ENCODE peak calls at places on chromosome 5, in six cellular contexts. Z is foreskin fibroblast, N is ACHN, O is neuronal stem cell, L is fibroblast of villous mesenchyme, S is endothelial cell. Q is an unnamed sample.

GRCh38 chr5:45089870-45090269 is 281.1 kb downstream of the MRPS30 start:
- DNase-seq in Z (no peak), N (no peak), S (no peak), L (no peak), O (no peak), Q (no peak)

GRCh38 chr5:88489433-88489832 is 220.8 kb upstream of the TMEM161B start:
- DNase-seq in Z (no peak), S (no peak), N (no peak), O (no peak), L (no peak), Q (no peak)

GRCh38 chr5:56961746-56962145 is 9.8 kb upstream of the MIER3 start:
- DNase-seq in N (no peak), L (no peak), Z (no peak), S (no peak), O (no peak), Q (no peak)

GRCh38 chr5:10607666-10608442 is 44.0 kb downstream of the ANKRD33B start:
- DNase-seq in O (no peak), S (no peak), L (peak), Z (peak), N (no peak), Q (peak)

GRCh38 chr5:122683631-122684030 is 91.2 kb upstream of the SNX2 start:
- DNase-seq in S (no peak), Z (no peak), N (no peak), O (no peak), L (no peak), Q (no peak)

GRCh38 chr5:42064821-42065220 is 139.7 kb downstream of the FBXO4 start:
- DNase-seq in N (no peak), Z (no peak), S (no peak), O (no peak), L (no peak), Q (no peak)

GRCh38 chr5:157487358-157487757 is 27.3 kb downstream of the NIPAL4 start:
- DNase-seq in S (no peak), L (no peak), N (no peak), Z (no peak), O (no peak), Q (no peak)

GRCh38 chr5:14687023-14687665 is 22.6 kb downstream of the OTULIN start:
- DNase-seq in N (no peak), S (no peak), L (peak), Z (no peak), O (no peak), Q (no peak)

GRCh38 chr5:154829181-154829588 is 21.2 kb downstream of the FAXDC2 start:
- DNase-seq in L (no peak), S (no peak), Z (no peak), N (no peak), O (no peak), Q (no peak)

GRCh38 chr5:22391956-22392355 is 461.2 kb downstream of the CDH12 start:
- DNase-seq in Z (no peak), L (no peak), S (no peak), O (no peak), N (no peak), Q (no peak)

GRCh38 chr5:35229076-35230042 is 928 bp downstream of the PRLR start:
- DNase-seq in Z (no peak), O (peak), L (peak), S (peak), N (peak), Q (no peak)

GRCh38 chr5:173495225-173495904 is 121.1 kb downstream of the BOD1 start:
- DNase-seq in N (no peak), O (no peak), Z (peak), L (peak), S (no peak), Q (no peak)

GRCh38 chr5:159021360-159022177 is 78.1 kb downstream of the EBF1 start:
- DNase-seq in N (no peak), S (no peak), L (peak), O (no peak), Z (peak), Q (no peak)

GRCh38 chr5:157050050-157050449 is 8.9 kb downstream of the HAVCR1 start:
- DNase-seq in Z (no peak), O (no peak), N (no peak), L (no peak), S (no peak), Q (no peak)

GRCh38 chr5:129972774-129973173 is 68.5 kb downstream of the CHSY3 start:
- DNase-seq in N (no peak), O (no peak), S (no peak), Z (no peak), L (no peak), Q (no peak)

GRCh38 chr5:134873494-134873893 is 677 bp upstream of the TXNDC15 start:
- DNase-seq in O (no peak), L (no peak), S (no peak), Z (no peak), N (no peak), Q (no peak)

GRCh38 chr5:72394688-72395087 is 74.5 kb downstream of the PTCD2 start:
- DNase-seq in S (no peak), Z (no peak), O (no peak), L (peak), N (peak), Q (no peak)

GRCh38 chr5:378976-379742 is 57.6 kb downstream of the AHRR start:
- DNase-seq in Z (no peak), N (no peak), O (no peak), S (no peak), L (no peak), Q (no peak)

GRCh38 chr5:149210229-149210628 is 61.4 kb upstream of the AFAP1L1 start:
- DNase-seq in Z (peak), L (peak), N (no peak), O (no peak), S (no peak), Q (no peak)

GRCh38 chr5:51226420-51226735 is 156.9 kb upstream of the ISL1 start:
- DNase-seq in Z (no peak), N (no peak), L (no peak), O (peak), S (no peak), Q (no peak)

GRCh38 chr5:156815988-156816599 is 34.0 kb upstream of the PPP1R2B start:
- DNase-seq in L (peak), Z (no peak), S (peak), N (peak), O (peak), Q (no peak)

GRCh38 chr5:78327761-78328510 is 32.5 kb upstream of the SCAMP1 start:
- DNase-seq in Z (no peak), O (no peak), L (no peak), N (no peak), S (no peak), Q (no peak)

GRCh38 chr5:178126556-178126955 is 4.3 kb upstream of the RMND5B start:
- DNase-seq in N (no peak), L (no peak), Z (no peak), O (peak), S (peak), Q (no peak)

GRCh38 chr5:170554566-170555267 is 50.9 kb downstream of the KCNIP1 start:
- DNase-seq in L (peak), Z (no peak), N (no peak), S (no peak), O (no peak), Q (peak)

GRCh38 chr5:13866792-13867191 is 77.7 kb downstream of the DNAH5 start:
- DNase-seq in N (peak), Z (no peak), O (peak), L (peak), S (peak), Q (no peak)

GRCh38 chr5:141507387-141508091 is 18.7 kb downstream of the PCDHGC5 start:
- DNase-seq in Z (peak), L (peak), S (no peak), O (no peak), N (no peak), Q (peak)

GRCh38 chr5:95533761-95534160 is 21.0 kb downstream of the SKIC3 start:
- DNase-seq in Z (no peak), O (no peak), S (no peak), L (no peak), N (no peak), Q (no peak)

GRCh38 chr5:179668404-179668803 is 12.4 kb downstream of the CBY3 start:
- DNase-seq in S (peak), N (no peak), O (peak), L (peak), Z (peak), Q (no peak)

GRCh38 chr5:72160299-72160698 is 53.0 kb downstream of the MAP1B start:
- DNase-seq in L (peak), N (no peak), S (no peak), Z (peak), O (no peak), Q (no peak)

GRCh38 chr5:8952147-8952546 is 593.7 kb downstream of the SEMA5A start:
- DNase-seq in S (no peak), L (no peak), N (no peak), O (no peak), Z (no peak), Q (no peak)

GRCh38 chr5:120734033-120734432 is 269.9 kb downstream of the PRR16 start:
- DNase-seq in S (peak), N (no peak), L (no peak), O (peak), Z (peak), Q (no peak)

GRCh38 chr5:131671994-131672655 is 37.1 kb upstream of the RAPGEF6 start:
- DNase-seq in N (no peak), Z (peak), S (no peak), O (peak), L (peak), Q (no peak)

GRCh38 chr5:102800427-102800826 is 45.3 kb downstream of the PAM start:
- DNase-seq in S (no peak), L (no peak), O (no peak), Z (no peak), N (no peak), Q (no peak)

GRCh38 chr5:78653031-78653430 is 4.5 kb upstream of the LHFPL2 start:
- DNase-seq in N (no peak), S (no peak), O (no peak), Z (no peak), L (no peak), Q (no peak)

GRCh38 chr5:172504736-172505402 is 50.5 kb upstream of the SH3PXD2B start:
- DNase-seq in O (no peak), L (no peak), S (no peak), Z (no peak), N (no peak), Q (peak)

GRCh38 chr5:172405708-172406107 is 48.6 kb downstream of the SH3PXD2B start:
- DNase-seq in O (no peak), Z (no peak), N (no peak), L (no peak), S (no peak), Q (no peak)

GRCh38 chr5:32584651-32585050 is 706 bp upstream of the SUB1 start:
- DNase-seq in S (no peak), N (no peak), Z (no peak), O (no peak), L (no peak), Q (no peak)

Q was measured in psoas muscle.